ENCODE peak calls at places on chromosomes 7 and 10, in ten cellular contexts. K, E, M, A, C, P, T, D, L and R are unnamed samples.

GRCh38 chr7:94941844-94942632 is 34.6 kb downstream of the PPP1R9A start:
- DNase-seq in K (no peak), E (no peak), M (no peak), A (no peak), C (no peak), P (no peak), T (no peak), D (no peak), L (no peak), R (no peak)

GRCh38 chr10:14182781-14183180 is 147.9 kb downstream of the FRMD4A start:
- DNase-seq in K (no peak), E (no peak), M (no peak), A (no peak), C (no peak), P (no peak), T (no peak), D (no peak), L (no peak), R (no peak)

GRCh38 chr10:124119933-124120332 is 26.5 kb upstream of the CHST15 start:
- DNase-seq in K (no peak), E (no peak), M (no peak), A (no peak), C (peak; percentile 90), P (no peak), T (no peak), D (peak; percentile 66), L (no peak), R (no peak)

GRCh38 chr10:69492091-69492745 is 41.0 kb downstream of the TSPAN15 start:
- DNase-seq in K (no peak), E (no peak), M (no peak), A (no peak), C (peak; percentile 67), P (peak; percentile 53), T (no peak), D (no peak), L (no peak), R (no peak)

GRCh38 chr7:158975526-158976467 is 119.4 kb downstream of the DYNC2I1 start:
- DNase-seq in K (no peak), E (no peak), M (no peak), A (no peak), C (peak; percentile 78), P (no peak), T (peak; percentile 78), D (no peak), L (no peak), R (no peak)

GRCh38 chr7:94276797-94277196 is 117.9 kb upstream of the COL1A2 start:
- DNase-seq in K (peak; percentile 49), E (peak; percentile 43), M (peak; percentile 34), A (no peak), C (no peak), P (no peak), T (no peak), D (peak; percentile 62), L (no peak), R (peak; percentile 49)

GRCh38 chr10:87734987-87735827 is 75.5 kb downstream of the PAPSS2 start:
- DNase-seq in K (peak; percentile 54), E (no peak), M (peak; percentile 45), A (no peak), C (no peak), P (no peak), T (peak; percentile 85), D (peak; percentile 69), L (no peak), R (peak; percentile 61)

GRCh38 chr7:2037301-2037804 is 195.4 kb downstream of the MAD1L1 start:
- DNase-seq in K (no peak), E (no peak), M (no peak), A (no peak), C (peak; percentile 65), P (peak; percentile 40), T (no peak), D (no peak), L (no peak), R (no peak)

GRCh38 chr10:6384847-6385246 is 182.1 kb downstream of the PFKFB3 start:
- DNase-seq in K (no peak), E (no peak), M (no peak), A (no peak), C (no peak), P (no peak), T (no peak), D (no peak), L (no peak), R (no peak)

GRCh38 chr10:30043476-30044270 is 15.7 kb downstream of the JCAD start:
- DNase-seq in K (no peak), E (no peak), M (no peak), A (no peak), C (peak; percentile 73), P (no peak), T (no peak), D (no peak), L (no peak), R (no peak)

GRCh38 chr10:72092171-72092924 is 4.0 kb upstream of the SPOCK2 start:
- DNase-seq in K (no peak), E (no peak), M (no peak), A (no peak), C (no peak), P (no peak), T (no peak), D (no peak), L (no peak), R (no peak)

GRCh38 chr7:44073664-44074348 is 8.4 kb upstream of the PGAM2 start:
- DNase-seq in K (peak; percentile 75), E (no peak), M (peak; percentile 77), A (no peak), C (peak; percentile 95), P (peak; percentile 89), T (peak; percentile 88), D (no peak), L (no peak), R (peak; percentile 39)

GRCh38 chr7:786472-787255 is 45.6 kb upstream of the SUN1 start:
- DNase-seq in K (peak; percentile 14), E (no peak), M (peak; percentile 34), A (peak; percentile 55), C (peak; percentile 96), P (peak; percentile 84), T (peak; percentile 70), D (peak; percentile 67), L (peak; percentile 50), R (peak; percentile 16)

GRCh38 chr10:2870654-2871053 is 196.7 kb upstream of the PFKP start:
- DNase-seq in K (no peak), E (no peak), M (no peak), A (no peak), C (no peak), P (no peak), T (no peak), D (no peak), L (no peak), R (no peak)

GRCh38 chr7:36165059-36165458 is 12.0 kb downstream of the EEPD1 start:
- DNase-seq in K (no peak), E (no peak), M (peak; percentile 67), A (no peak), C (no peak), P (no peak), T (no peak), D (peak; percentile 32), L (no peak), R (no peak)

GRCh38 chr7:148715027-148715426 is 16.3 kb downstream of the CUL1 start:
- DNase-seq in K (no peak), E (no peak), M (no peak), A (no peak), C (no peak), P (no peak), T (no peak), D (no peak), L (no peak), R (no peak)

GRCh38 chr10:123869015-123869414 is 22.6 kb downstream of the CPXM2 start:
- DNase-seq in K (no peak), E (no peak), M (no peak), A (no peak), C (no peak), P (no peak), T (no peak), D (no peak), L (no peak), R (no peak)

GRCh38 chr7:106110885-106111670 is 1.0 kb downstream of the SYPL1 start:
- DNase-seq in K (peak; percentile 33), E (no peak), M (peak; percentile 30), A (no peak), C (no peak), P (no peak), T (no peak), D (peak; percentile 20), L (no peak), R (peak; percentile 62)

GRCh38 chr10:98460837-98461499 is 14.2 kb upstream of the HPS1 start:
- DNase-seq in K (peak; percentile 92), E (peak; percentile 75), M (peak; percentile 95), A (no peak), C (no peak), P (peak; percentile 57), T (no peak), D (peak; percentile 93), L (no peak), R (peak; percentile 91)

GRCh38 chr7:101128040-101128834 is 1.3 kb downstream of the SERPINE1 start:
- DNase-seq in K (no peak), E (no peak), M (no peak), A (no peak), C (no peak), P (no peak), T (no peak), D (peak; percentile 51), L (no peak), R (peak; percentile 77)

GRCh38 chr10:69912584-69912983 is 110.9 kb downstream of the COL13A1 start:
- DNase-seq in K (no peak), E (no peak), M (no peak), A (no peak), C (no peak), P (no peak), T (no peak), D (peak; percentile 24), L (no peak), R (no peak)

GRCh38 chr10:6053816-6054581 is 8.2 kb downstream of the IL2RA start:
- DNase-seq in K (no peak), E (no peak), M (no peak), A (no peak), C (peak; percentile 86), P (no peak), T (no peak), D (no peak), L (no peak), R (no peak)

GRCh38 chr7:105920766-105921165 is 42.3 kb upstream of the CDHR3 start:
- DNase-seq in K (no peak), E (no peak), M (peak; percentile 38), A (no peak), C (no peak), P (no peak), T (no peak), D (no peak), L (no peak), R (no peak)

GRCh38 chr10:16009736-16010259 is 149.5 kb upstream of the MINDY3 start:
- DNase-seq in K (no peak), E (no peak), M (no peak), A (no peak), C (no peak), P (no peak), T (no peak), D (no peak), L (no peak), R (no peak)

GRCh38 chr10:31896972-31897384 is 31.7 kb downstream of the ARHGAP12 start:
- DNase-seq in K (peak; percentile 83), E (no peak), M (peak; percentile 84), A (no peak), C (no peak), P (no peak), T (no peak), D (peak; percentile 63), L (no peak), R (no peak)